ENCODE peak calls at places on chromosomes 7 and 10, in four cellular contexts. A, Y, Z and N are unnamed samples.

GRCh38 chr10:1344408-1344807 is 288.2 kb downstream of the WDR37 start:
- DNase-seq in A (no peak), Z (no peak), Y (no peak), N (no peak)

GRCh38 chr10:32795598-32796183 is 162.3 kb downstream of the ITGB1 start:
- DNase-seq in Z (peak; percentile 4), A (peak; percentile 17), Y (peak; percentile 13), N (peak; percentile 32)

GRCh38 chr7:128835231-128835751 is 5.1 kb downstream of the FLNC start:
- DNase-seq in Z (no peak), A (no peak), Y (no peak), N (no peak)

GRCh38 chr10:93565421-93565820 is 1.0 kb upstream of the FFAR4 start:
- DNase-seq in Z (no peak), Y (no peak), A (no peak), N (no peak)

GRCh38 chr7:77989981-77990566 is 191.5 kb downstream of the PHTF2 start:
- DNase-seq in Y (no peak), A (peak; percentile 51), Z (no peak), N (no peak)

GRCh38 chr7:42603496-42603895 is 308.4 kb downstream of the C7orf25 start:
- DNase-seq in Z (no peak), A (no peak), Y (no peak), N (no peak)

GRCh38 chr7:22137026-22137425 is 191.3 kb upstream of the CDCA7L start:
- DNase-seq in Y (no peak), Z (no peak), A (no peak), N (peak; percentile 22)

GRCh38 chr10:69786791-69787190 is 14.9 kb upstream of the COL13A1 start:
- DNase-seq in Y (no peak), A (no peak), Z (no peak), N (peak; percentile 56)

GRCh38 chr7:31814187-31814586 is 127.2 kb downstream of the PPP1R17 start:
- DNase-seq in A (no peak), Z (no peak), Y (peak; percentile 13), N (no peak)

GRCh38 chr10:133401981-133402725 is 8.2 kb downstream of the MTG1 start:
- DNase-seq in A (no peak), Y (no peak), Z (no peak), N (no peak)

GRCh38 chr10:122981066-122981464 is 864 bp downstream of the PSTK start:
- DNase-seq in A (peak; percentile 15), Y (peak; percentile 62), Z (no peak), N (peak; percentile 53)

GRCh38 chr7:112212516-112213036 is 6.1 kb downstream of the ZNF277 start:
- DNase-seq in A (no peak), Z (no peak), Y (no peak), N (peak; percentile 35)

GRCh38 chr7:143492043-143492471 is 14.4 kb downstream of the TAS2R41 start:
- DNase-seq in Y (no peak), Z (no peak), A (peak; percentile 71), N (peak; percentile 90)

GRCh38 chr7:38222481-38223096 is 44.5 kb downstream of the STARD3NL start:
- DNase-seq in A (peak; percentile 63), Z (peak; percentile 34), Y (peak; percentile 51), N (peak; percentile 62)

GRCh38 chr7:80453699-80454340 is 58.0 kb downstream of the GNAT3 start:
- DNase-seq in A (no peak), Z (no peak), Y (peak; percentile 12), N (peak; percentile 56)

GRCh38 chr10:5658871-5659618 is 7.3 kb downstream of the ASB13 start:
- DNase-seq in Z (no peak), A (no peak), Y (peak; percentile 91), N (no peak)

GRCh38 chr10:13993634-13994033 is 337.1 kb downstream of the FRMD4A start:
- DNase-seq in A (no peak), Y (no peak), Z (no peak), N (no peak)

GRCh38 chr10:90652519-90652918 is 205.3 kb downstream of the HTR7 start:
- DNase-seq in A (no peak), Z (no peak), Y (no peak), N (peak; percentile 20)

GRCh38 chr10:117457071-117457810 is 82.0 kb upstream of the PDZD8 start:
- DNase-seq in A (no peak), Y (no peak), Z (no peak), N (no peak)

GRCh38 chr10:35225204-35225603 is 98.6 kb downstream of the CREM start:
- DNase-seq in Y (no peak), A (no peak), Z (no peak), N (no peak)

GRCh38 chr7:150978136-150978789 is at the start of gene KCNH2:
- DNase-seq in Y (no peak), A (peak; percentile 99), Z (no peak), N (no peak)

GRCh38 chr10:58266826-58267712 is 625 bp downstream of the IPMK start:
- DNase-seq in Y (peak; percentile 20), A (peak; percentile 24), Z (no peak), N (peak; percentile 59)

GRCh38 chr10:18312385-18313145 is 172.3 kb downstream of the CACNB2 start:
- DNase-seq in Z (no peak), Y (peak; percentile 49), A (peak; percentile 14), N (peak; percentile 62)
- H2AFZ ChIP-seq in Z (no peak overlapping the region), Y (no peak overlapping the region), A (no peak overlapping the region), N (no peak overlapping the region)

GRCh38 chr7:136399378-136399777 is 422.2 kb upstream of the MTPN start:
- DNase-seq in Y (no peak), Z (no peak), A (no peak), N (no peak)
- H3K4me1 ChIP-seq in Y (no peaks in the 10 kb centered on the region), Z (no peaks in the 10 kb centered on the region), A (no peaks in the 10 kb centered on the region), N (no peaks in the 10 kb centered on the region)

DNA sequence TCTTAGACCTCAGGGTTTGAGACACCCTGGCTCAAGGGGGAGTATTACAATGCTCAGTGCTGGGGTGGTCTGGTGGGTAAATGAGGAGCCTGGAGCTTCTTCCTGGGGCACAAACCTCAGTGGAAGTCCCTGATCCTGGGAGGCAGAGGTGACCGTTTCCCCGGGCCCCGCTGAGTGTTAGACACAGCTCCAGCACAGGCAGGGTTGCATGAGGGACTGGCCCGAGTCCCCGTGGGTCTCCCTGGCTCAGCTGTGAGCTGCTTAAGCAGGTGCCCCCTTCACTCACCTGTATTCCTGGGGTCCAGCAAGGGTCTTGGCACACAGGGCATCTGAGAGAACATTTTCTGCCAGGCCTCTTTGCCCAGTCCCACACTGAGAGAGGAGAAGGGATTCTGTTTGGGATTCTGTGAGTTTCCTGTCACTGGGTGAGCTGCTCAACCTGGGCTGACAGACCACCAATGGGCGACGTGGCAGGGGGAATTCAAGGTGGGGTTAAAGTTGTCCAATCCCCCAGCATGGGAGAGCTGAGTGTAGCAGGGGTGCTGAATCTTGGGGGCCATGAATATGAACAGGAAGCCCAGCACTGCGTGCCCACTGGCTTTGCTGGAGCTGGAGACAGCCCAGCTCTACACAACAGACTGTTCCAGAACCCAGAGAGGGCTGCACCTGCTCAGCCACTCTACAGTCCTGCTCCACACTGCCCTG is 29.9 kb downstream of the DDIT4 start:
- DNase-seq in A (no peak), Y (no peak), Z (no peak), N (no peak)
- TF ChIP-seq BHLHE40 in A (no peak), Y (no peak), Z (no peak), N (no peak)

GRCh38 chr10:80136134-80136571 is 3.6 kb downstream of the PLAC9 start:
- DNase-seq in Y (no peak), A (no peak), Z (no peak), N (peak; percentile 88)
- H2AFZ ChIP-seq in Y (no peak overlapping the region), A (no peak overlapping the region), Z (no peak overlapping the region), N (peak overlapping the region; percentile 7)

GRCh38 chr10:116208999-116209398 is 64.0 kb downstream of the GFRA1 start:
- DNase-seq in A (no peak), Y (no peak), Z (no peak), N (no peak)
- H3K4me1 ChIP-seq in A (no peaks in the 10 kb centered on the region), Y (peaks cover 6% of the 10 kb centered on the region), Z (no peaks in the 10 kb centered on the region), N (peaks cover 8% of the 10 kb centered on the region)

DNA sequence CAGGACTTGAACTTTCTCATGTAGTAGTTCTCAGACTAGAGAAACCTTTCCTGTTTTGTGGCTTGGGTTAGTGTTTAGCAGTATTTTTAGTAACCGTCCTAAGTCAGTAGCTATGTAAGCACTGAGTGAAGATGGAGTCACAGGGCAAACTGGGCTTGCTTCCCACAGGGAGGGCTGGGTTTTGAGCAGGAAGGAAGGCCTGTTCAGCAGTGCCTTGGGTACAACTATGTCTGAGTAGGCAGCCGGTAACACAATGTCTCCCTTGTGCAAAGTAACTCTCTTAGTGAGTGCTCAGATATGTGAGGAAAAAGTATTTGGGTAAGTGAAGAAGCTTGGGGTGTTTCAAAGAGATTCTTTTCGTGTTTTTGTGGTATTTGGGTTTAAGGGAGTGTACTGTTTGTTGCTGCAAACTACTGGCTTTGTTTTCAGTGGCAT is 96.4 kb downstream of the CCSER2 start:
- DNase-seq in A (no peak), Y (peak; percentile 54), Z (peak; percentile 2), N (peak; percentile 98)
- TF ChIP-seq BHLHE40 in A (no peak), Y (no peak), Z (no peak), N (no peak)